ENCODE peak calls at places on chromosome 12, in eight cellular contexts. Y, P, G, U, L, B, C and F are unnamed samples.

GRCh38 chr12:108313609-108314331 is 25.3 kb downstream of the CMKLR1 start:
- DNase-seq in Y (no peak), P (no peak), G (no peak), U (no peak), L (no peak), B (no peak), C (no peak), F (no peak)

GRCh38 chr12:3700861-3701260 is 52.0 kb downstream of the CRACR2A start:
- DNase-seq in Y (no peak), P (no peak), G (no peak), U (peak; percentile 51), L (no peak), B (peak; percentile 71), C (no peak), F (no peak)

GRCh38 chr12:65300679-65301349 is 22.3 kb downstream of the MSRB3 start:
- DNase-seq in Y (peak; percentile 16), P (no peak), G (peak; percentile 20), U (peak; percentile 33), L (no peak), B (peak; percentile 24), C (peak; percentile 12), F (peak; percentile 34)

GRCh38 chr12:94762259-94762942 is 112.0 kb upstream of the TMCC3 start:
- DNase-seq in Y (peak; percentile 59), P (no peak), G (no peak), U (no peak), L (no peak), B (no peak), C (no peak), F (no peak)

GRCh38 chr12:120367252-120367923 is 1.6 kb downstream of the MSI1 start:
- DNase-seq in Y (no peak), P (peak; percentile 38), G (no peak), U (no peak), L (no peak), B (no peak), C (peak; percentile 56), F (peak; percentile 79)

GRCh38 chr12:64083285-64084210 is 138.5 kb downstream of the KICS2 start:
- DNase-seq in Y (peak; percentile 50), P (no peak), G (no peak), U (peak; percentile 95), L (no peak), B (peak; percentile 97), C (no peak), F (no peak)

GRCh38 chr12:132623072-132623869 is 4.7 kb downstream of the P2RX2 start:
- DNase-seq in Y (no peak), P (no peak), G (no peak), U (no peak), L (no peak), B (no peak), C (no peak), F (no peak)

GRCh38 chr12:106644335-106645073 is 61.7 kb downstream of the RFX4 start:
- DNase-seq in Y (no peak), P (peak; percentile 11), G (no peak), U (no peak), L (no peak), B (no peak), C (no peak), F (no peak)

GRCh38 chr12:21891763-21892217 is 49.4 kb downstream of the ABCC9 start:
- DNase-seq in Y (no peak), P (no peak), G (no peak), U (no peak), L (no peak), B (peak; percentile 38), C (no peak), F (no peak)

GRCh38 chr12:66398931-66399625 is 96.8 kb downstream of the HELB start:
- DNase-seq in Y (no peak), P (no peak), G (no peak), U (peak; percentile 60), L (no peak), B (peak; percentile 14), C (no peak), F (no peak)

DNA sequence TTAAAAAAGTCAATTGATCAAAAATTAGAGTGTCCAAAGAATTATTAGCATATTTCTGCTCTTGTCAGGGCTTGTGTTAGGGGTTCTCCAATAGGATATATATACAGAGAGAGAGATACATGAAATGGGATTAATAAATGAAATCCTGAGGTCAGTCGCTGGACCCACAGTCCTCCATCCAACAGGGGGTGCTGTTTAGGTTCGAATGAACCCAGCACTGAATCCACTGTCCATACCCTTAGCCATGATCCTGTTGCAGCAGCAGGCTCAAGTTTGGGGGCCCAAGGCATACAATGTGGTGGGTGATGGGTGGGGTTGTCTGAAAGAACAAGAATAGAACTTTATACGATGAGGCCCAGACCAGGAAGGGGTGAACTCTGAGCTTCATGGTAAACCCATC is 780 bp upstream of the MYO1H start:
- DNase-seq in Y (no peak), P (no peak), G (no peak), U (no peak), L (no peak), B (no peak), C (no peak), F (peak; percentile 16)
- TF ChIP-seq CTCF in Y (peak; percentile 11), P (no peak), G (no peak), U (no peak), L (no peak), B (no peak), C (no peak), F (peak; percentile 46)

GRCh38 chr12:75977952-75978671 is 53.5 kb downstream of the PHLDA1 start:
- DNase-seq in Y (peak; percentile 99), P (peak; percentile 32), G (peak; percentile 94), U (peak; percentile 100), L (no peak), B (peak; percentile 100), C (peak; percentile 13), F (no peak)
- TF ChIP-seq CTCF in Y (no peak), P (peak; percentile 26), G (no peak), U (no peak), L (no peak), B (no peak), C (no peak), F (no peak)

DNA sequence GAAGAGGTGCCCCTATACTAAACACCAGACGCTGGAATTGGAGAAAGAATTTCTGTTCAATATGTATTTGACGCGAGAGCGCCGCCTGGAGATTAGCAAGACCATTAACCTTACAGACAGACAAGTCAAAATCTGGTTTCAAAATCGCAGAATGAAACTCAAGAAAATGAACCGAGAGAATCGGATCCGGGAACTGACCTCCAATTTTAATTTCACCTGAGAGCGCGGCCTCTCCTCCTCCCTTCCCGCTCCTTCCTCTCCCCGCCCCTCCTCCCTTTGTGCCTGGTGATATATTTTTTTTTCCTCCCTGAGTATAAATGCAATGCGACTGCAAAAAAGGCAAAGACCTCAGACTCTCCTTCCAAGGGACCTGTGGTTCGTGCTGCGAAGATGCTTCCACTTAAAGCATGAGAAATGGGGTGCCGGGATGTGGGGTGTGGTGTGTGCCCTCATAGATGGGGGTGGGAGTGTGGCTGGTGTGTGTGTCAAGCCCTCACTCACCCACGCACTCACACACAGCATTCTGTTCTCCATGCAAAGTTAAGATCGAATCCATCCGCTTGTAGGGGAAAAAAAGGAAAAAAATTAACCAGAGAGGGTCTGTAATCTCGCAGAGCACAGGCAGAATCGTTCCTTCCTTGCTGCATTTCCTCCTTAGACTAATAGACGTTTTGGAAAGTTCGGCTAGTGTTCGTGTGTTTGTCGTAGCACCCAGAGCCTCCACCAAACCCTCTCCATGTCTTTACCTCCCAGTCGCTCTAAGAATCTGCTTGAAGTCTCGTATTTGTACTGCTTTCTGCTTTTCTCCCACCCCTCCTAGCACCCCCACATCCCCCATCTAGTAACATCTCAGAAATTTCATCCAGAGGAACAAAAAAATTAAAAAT is 4.5 kb downstream of the HOXC10 start:
- DNase-seq in Y (peak; percentile 57), P (no peak), G (peak; percentile 69), U (peak; percentile 45), L (no peak), B (peak; percentile 61), C (no peak), F (peak; percentile 43)
- TF ChIP-seq CTCF in Y (peak; percentile 56), P (peak; percentile 65), G (peak; percentile 89), U (peak; percentile 48), L (no peak), B (peak; percentile 59), C (peak; percentile 27), F (peak; percentile 46)

DNA sequence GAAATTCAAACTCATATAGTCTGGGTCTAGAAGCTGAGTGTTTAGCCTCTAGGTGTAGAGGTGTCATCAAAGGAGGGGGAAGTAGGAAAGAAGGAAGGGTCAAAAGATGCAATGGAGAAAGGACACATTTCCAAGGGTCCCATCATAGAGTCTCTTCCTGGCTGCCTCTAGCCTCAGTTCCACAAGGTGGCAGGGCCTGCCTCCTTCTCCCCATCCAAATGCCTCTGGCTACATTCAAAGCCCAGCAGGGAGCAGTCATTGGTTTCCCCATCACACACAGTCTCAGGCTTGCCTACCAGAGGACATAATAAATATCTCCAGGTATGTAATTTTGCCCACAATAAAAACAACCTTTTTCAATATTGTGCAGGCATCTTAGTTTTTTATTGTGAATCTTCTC is 2.1 kb upstream of the CCT2 start:
- DNase-seq in Y (no peak), P (no peak), G (no peak), U (no peak), L (no peak), B (no peak), C (no peak), F (peak; percentile 46)
- TF ChIP-seq CTCF in Y (no peak), P (no peak), G (no peak), U (no peak), L (no peak), B (no peak), C (no peak), F (peak; percentile 64)

GRCh38 chr12:19779393-19780056 is 340.2 kb downstream of the AEBP2 start:
- DNase-seq in Y (no peak), P (no peak), G (no peak), U (no peak), L (no peak), B (no peak), C (peak; percentile 55), F (no peak)

GRCh38 chr12:19775241-19775640 is 335.9 kb downstream of the AEBP2 start:
- DNase-seq in Y (no peak), P (no peak), G (no peak), U (no peak), L (no peak), B (no peak), C (no peak), F (no peak)

GRCh38 chr12:19778111-19778688 is 338.9 kb downstream of the AEBP2 start:
- DNase-seq in Y (no peak), P (no peak), G (no peak), U (peak; percentile 56), L (no peak), B (peak; percentile 34), C (no peak), F (no peak)

GRCh38 chr12:19780460-19780859 is 341.2 kb downstream of the AEBP2 start:
- DNase-seq in Y (no peak), P (no peak), G (no peak), U (no peak), L (no peak), B (no peak), C (no peak), F (no peak)

DNA sequence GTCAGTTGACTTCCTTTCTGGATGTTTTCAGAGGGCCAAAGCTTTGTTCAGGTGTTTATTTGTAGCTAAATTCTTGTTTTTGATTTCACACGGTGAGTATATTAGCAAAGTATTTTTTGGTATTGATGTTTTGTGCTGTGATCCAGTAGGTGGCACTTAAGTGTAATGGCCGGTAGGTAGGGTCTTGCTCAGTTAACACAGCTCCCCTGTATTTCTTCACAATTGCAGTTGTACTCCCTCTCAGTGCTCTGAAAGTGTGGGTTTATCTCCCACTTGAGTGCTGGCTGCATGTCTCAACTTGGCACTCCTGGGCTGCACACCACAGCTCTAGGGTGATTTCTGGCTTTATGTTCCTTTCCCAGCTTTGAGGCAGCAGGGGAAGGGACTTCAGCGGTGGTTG is 339.5 kb downstream of the AEBP2 start:
- DNase-seq in Y (no peak), P (no peak), G (no peak), U (no peak), L (no peak), B (no peak), C (no peak), F (no peak)
- TF ChIP-seq CTCF in Y (no peak), P (no peak), G (no peak), U (no peak), L (no peak), B (no peak), C (no peak), F (no peak)

GRCh38 chr12:23376238-23376637 is 573.2 kb downstream of the SOX5 start:
- DNase-seq in Y (no peak), P (no peak), G (no peak), U (no peak), L (no peak), B (no peak), C (no peak), F (no peak)
- TF ChIP-seq CTCF in Y (no peak), P (no peak), G (no peak), U (no peak), L (no peak), B (no peak), C (no peak), F (no peak)